ENCODE peak calls at places on chromosome 1, in five cellular contexts. J, B, S, E and X are unnamed samples. For H3K4me1, the result is how much of the 10 kb centered on the place peaks cover.

GRCh38 chr1:111227875-111228747 is 598 bp downstream of the CHI3L2 start:
- DNase-seq in J (peak), B (no peak), E (peak), S (no peak), X (no peak)

GRCh38 chr1:217370757-217371156 is 260.1 kb downstream of the GPATCH2 start:
- DNase-seq in B (no peak), S (peak), J (no peak), E (no peak), X (no peak)

GRCh38 chr1:175637917-175638316 is 105.5 kb downstream of the TNR start:
- DNase-seq in S (no peak), B (no peak), E (no peak), J (no peak), X (no peak)

GRCh38 chr1:28132110-28132897 is 43.9 kb upstream of the EYA3 start:
- DNase-seq in S (no peak), E (no peak), B (no peak), J (no peak), X (no peak)

GRCh38 chr1:10299174-10299573 is 88.8 kb downstream of the KIF1B start:
- DNase-seq in E (no peak), J (no peak), B (no peak), S (no peak), X (no peak)

GRCh38 chr1:10437052-10437451 is 6.8 kb downstream of the CENPS start:
- DNase-seq in S (no peak), J (no peak), E (no peak), B (no peak), X (no peak)

GRCh38 chr1:25003457-25004190 is 73.5 kb upstream of the RUNX3 start:
- DNase-seq in J (no peak), S (no peak), B (no peak), E (no peak), X (no peak)

GRCh38 chr1:235067396-235068154 is 61.1 kb downstream of the TOMM20 start:
- DNase-seq in J (peak), B (no peak), E (no peak), S (peak), X (no peak)

GRCh38 chr1:214503553-214503952 is 47.8 kb downstream of the PTPN14 start:
- DNase-seq in B (no peak), J (no peak), E (no peak), S (no peak), X (no peak)

GRCh38 chr1:59342801-59343575 is 46.1 kb downstream of the FGGY start:
- DNase-seq in E (no peak), J (no peak), S (no peak), B (no peak), X (no peak)

GRCh38 chr1:237324226-237324625 is 282.2 kb downstream of the RYR2 start:
- DNase-seq in E (no peak), S (no peak), B (no peak), J (no peak), X (no peak)

GRCh38 chr1:117324357-117324756 is 42.9 kb upstream of the MAN1A2 start:
- DNase-seq in B (no peak), S (no peak), J (no peak), E (no peak), X (no peak)

GRCh38 chr1:31570906-31571305 is 5.4 kb upstream of the TINAGL1 start:
- DNase-seq in S (no peak), J (no peak), B (no peak), E (no peak), X (no peak)

GRCh38 chr1:31571340-31572295 is 4.7 kb upstream of the TINAGL1 start:
- DNase-seq in J (no peak), E (no peak), S (peak), B (peak), X (no peak)

GRCh38 chr1:31573261-31573660 is 3.1 kb upstream of the TINAGL1 start:
- DNase-seq in E (no peak), S (peak), B (no peak), J (no peak), X (no peak)

GRCh38 chr1:31570228-31570627 is 6.1 kb upstream of the TINAGL1 start:
- DNase-seq in J (no peak), B (no peak), S (no peak), E (no peak), X (no peak)

DNA sequence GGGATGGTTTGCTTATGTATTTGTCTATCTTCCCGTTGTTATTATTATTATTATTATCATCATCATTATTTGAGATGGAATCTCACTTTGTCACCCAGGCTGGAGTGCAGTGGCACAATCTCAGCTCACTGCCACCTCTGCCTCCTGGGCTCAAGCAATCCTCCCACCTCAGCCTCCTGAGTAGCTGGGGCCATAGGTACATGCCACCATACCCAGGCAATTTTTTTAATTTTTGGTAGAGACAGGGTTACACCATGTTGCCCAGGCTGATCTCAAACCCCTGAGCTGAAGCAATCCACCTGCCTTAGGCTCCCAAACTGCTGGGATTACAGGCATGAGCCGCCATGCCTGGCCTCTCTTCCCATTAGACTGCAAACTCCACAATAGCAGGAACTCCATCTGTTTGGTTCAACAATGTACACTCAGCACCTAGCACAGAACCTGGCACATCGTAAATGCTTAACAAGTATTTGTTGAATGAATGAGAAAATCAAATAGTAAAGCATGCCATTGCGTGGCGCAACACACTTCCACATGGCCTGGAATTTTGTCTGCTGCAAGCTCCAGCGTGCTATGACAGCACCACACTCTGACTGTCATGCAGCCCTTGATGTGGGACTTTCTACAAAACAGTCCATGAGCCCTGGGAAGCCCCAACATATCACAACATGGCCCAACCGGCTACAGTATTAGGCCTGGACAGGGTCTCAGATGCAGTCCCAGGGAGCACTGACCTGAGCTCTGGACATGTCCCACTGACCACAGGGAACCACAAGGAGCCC is 3.8 kb upstream of the TINAGL1 start:
- DNase-seq in B (no peak), S (peak), J (no peak), E (no peak), X (no peak)
- H3K4me1 ChIP-seq in B (under half), S (under half), J (half or more), E (under half), X (under half)

GRCh38 chr1:84538599-84538998 is 32.2 kb upstream of the GNG5 start:
- DNase-seq in B (no peak), J (no peak), E (no peak), S (no peak), X (no peak)

GRCh38 chr1:84541679-84542078 is 32.6 kb downstream of the CTBS start:
- DNase-seq in J (no peak), S (no peak), E (no peak), B (peak), X (no peak)

GRCh38 chr1:84539972-84540371 is 33.6 kb upstream of the GNG5 start:
- DNase-seq in B (no peak), E (no peak), S (no peak), J (no peak), X (no peak)

GRCh38 chr1:84540759-84541158 is 33.5 kb downstream of the CTBS start:
- DNase-seq in E (no peak), B (no peak), J (no peak), S (no peak), X (no peak)
- H3K27ac ChIP-seq in E (no peak), B (no peak), J (no peak), S (no peak), X (no peak)

DNA sequence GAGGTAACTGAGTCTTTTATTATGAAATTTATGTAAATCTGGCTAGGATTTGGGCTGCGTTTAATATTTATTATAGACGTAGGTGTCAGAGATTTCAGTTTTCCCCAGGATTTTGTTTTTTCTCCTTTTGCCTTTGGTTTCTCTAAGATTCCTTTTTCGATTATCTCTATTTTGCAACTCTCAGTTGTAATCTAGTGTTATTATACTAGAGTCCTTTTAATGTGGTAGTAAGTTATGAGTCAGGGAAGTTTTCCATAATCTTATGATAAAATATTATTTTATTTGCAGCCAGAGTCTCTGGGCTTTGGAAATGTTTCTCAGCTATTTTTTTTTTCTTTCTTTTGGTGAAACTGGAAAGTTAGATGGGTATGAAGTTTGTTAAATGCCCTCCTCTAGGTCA is 1043.8 kb downstream of the PLA2G4A start:
- DNase-seq in J (no peak), S (no peak), E (no peak), B (no peak), X (no peak)
- H3K4me1 ChIP-seq in J (under half), S (under half), E (under half), B (under half), X (under half)

GRCh38 chr1:245205396-245205795 is 50.6 kb downstream of the KIF26B start:
- DNase-seq in S (no peak), E (no peak), J (no peak), B (no peak), X (no peak)
- H3K27ac ChIP-seq in S (no peak), E (no peak), J (no peak), B (no peak), X (no peak)

GRCh38 chr1:184533915-184534314 is 147.1 kb downstream of the C1orf21 start:
- DNase-seq in J (no peak), B (no peak), E (no peak), S (no peak), X (no peak)
- H3K4me1 ChIP-seq in J (under half), B (under half), E (under half), S (under half), X (under half)

DNA sequence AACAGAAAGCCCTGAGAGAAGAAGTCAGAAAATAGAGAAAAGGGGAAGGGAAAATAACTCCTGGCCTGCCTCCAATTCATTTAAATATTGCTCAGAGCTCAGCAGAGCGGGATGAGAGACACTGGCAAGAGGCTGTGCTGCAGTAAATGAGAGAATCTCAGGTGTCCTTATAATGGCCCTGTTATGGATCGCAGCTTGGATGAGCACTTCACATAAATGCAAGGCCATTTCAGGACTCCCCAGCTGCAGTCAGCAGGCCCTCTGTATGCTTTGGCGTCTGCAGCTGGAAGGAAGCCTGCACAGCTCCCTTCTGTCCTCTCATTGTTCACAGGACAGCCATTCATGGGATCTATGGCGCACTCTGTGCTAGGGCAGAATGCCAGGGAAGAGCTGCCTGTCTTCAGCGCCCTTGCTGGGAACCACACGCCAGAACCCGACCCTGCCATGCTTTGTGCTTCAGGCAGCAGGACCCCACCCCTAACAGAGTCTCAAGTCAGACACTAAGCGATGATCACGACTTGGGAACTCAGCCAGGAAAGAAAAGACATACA is 20.7 kb upstream of the ABCB10 start:
- DNase-seq in J (peak), B (peak), S (no peak), E (peak), X (no peak)
- H3K27ac ChIP-seq in J (no peak), B (peak), S (no peak), E (no peak), X (no peak)

GRCh38 chr1:172180886-172181285 is 239.6 kb upstream of the C1orf105 start:
- DNase-seq in B (no peak), S (peak), J (peak), E (peak), X (no peak)
- H3K4me1 ChIP-seq in B (under half), S (under half), J (under half), E (under half), X (under half)

GRCh38 chr1:200530551-200531261 is 89.8 kb downstream of the KIF14 start:
- DNase-seq in J (no peak), B (no peak), E (no peak), S (no peak), X (peak)

GRCh38 chr1:200528838-200529565 is 91.5 kb downstream of the KIF14 start:
- DNase-seq in S (no peak), E (no peak), J (no peak), B (no peak), X (no peak)

GRCh38 chr1:200526709-200527612 is 93.6 kb downstream of the KIF14 start:
- DNase-seq in S (no peak), B (no peak), J (no peak), E (no peak), X (no peak)

GRCh38 chr1:200525167-200526123 is 95.1 kb downstream of the KIF14 start:
- DNase-seq in E (no peak), J (no peak), S (no peak), B (no peak), X (no peak)

DNA sequence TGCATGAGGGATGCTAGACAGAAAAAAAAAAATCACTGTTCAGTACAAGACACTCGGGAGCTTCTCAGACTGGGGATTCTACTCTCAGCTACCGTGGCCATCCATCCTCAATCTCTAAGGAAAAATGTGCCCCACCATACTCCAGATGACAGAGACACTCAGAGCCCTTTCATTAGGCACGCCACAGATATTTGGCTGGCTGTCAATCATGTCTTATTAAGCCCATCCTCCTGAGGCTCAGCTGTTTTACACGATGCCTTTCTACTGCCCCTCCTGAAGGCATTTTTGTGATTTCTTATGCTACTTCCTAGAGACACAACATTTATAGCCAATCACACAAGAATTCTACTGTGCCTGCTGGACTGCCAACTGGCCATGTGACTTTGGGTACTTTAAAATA is 92.9 kb downstream of the KIF14 start:
- DNase-seq in B (no peak), E (no peak), J (no peak), S (no peak), X (no peak)
- H3K27ac ChIP-seq in B (no peak), E (no peak), J (no peak), S (no peak), X (no peak)

DNA sequence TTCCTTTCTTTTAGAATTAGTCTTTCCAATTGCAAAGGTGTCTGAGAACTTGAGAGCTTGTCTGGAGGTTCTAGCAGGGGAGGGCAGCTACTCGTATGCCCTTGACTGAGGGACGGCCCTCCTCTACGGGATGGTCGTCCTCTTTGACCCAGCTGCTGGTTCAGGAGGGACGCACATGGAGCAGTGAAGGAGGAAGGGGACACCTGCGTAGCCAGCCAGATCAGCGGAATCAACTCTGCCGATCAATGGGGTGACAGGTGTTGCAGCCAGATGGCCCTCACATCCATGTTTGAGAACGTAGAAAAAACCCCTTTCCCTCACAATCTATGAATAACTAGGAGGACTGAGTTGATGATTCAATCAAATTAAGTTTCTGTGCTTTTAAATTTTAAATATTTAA is 15.7 kb upstream of the A3GALT2 start:
- DNase-seq in J (no peak), E (no peak), S (no peak), B (no peak), X (no peak)
- H3K4me1 ChIP-seq in J (half or more), E (under half), S (half or more), B (half or more), X (under half)